ENCODE peak calls at places on chromosome 5, in eight cellular contexts. C is left ventricle myocardium inferior, A is GM12878, Y is HL-60, E is adrenal gland, H is colonic mucosa, U is spleen, Q is endothelial cell. N is an unnamed sample.
A peak's percentile ranks its signal among the peaks of the same experiment; 100 is the strongest.

GRCh38 chr5:44002381-44002901 is 386.8 kb downstream of the FGF10 start:
- DNase-seq in C (no peak), A (no peak), Y (no peak), E (peak; percentile 64), H (no peak), U (no peak), Q (no peak), N (peak; percentile 59)

GRCh38 chr5:93145767-93146166 is 435.3 kb downstream of the NR2F1-AS1 start:
- DNase-seq in C (no peak), A (no peak), Y (no peak), E (no peak), H (no peak), U (no peak), Q (no peak), N (no peak)

GRCh38 chr5:134525687-134526482 is 415 bp downstream of the JADE2 start:
- DNase-seq in C (peak; percentile 76), A (no peak), Y (peak; percentile 69), E (peak; percentile 87), H (peak; percentile 71), U (peak; percentile 92), Q (peak; percentile 56), N (peak; percentile 52)

GRCh38 chr5:141420855-141421488 is at the start of gene PCDHGA11:
- DNase-seq in C (no peak), A (peak; percentile 37), Y (peak; percentile 68), E (peak; percentile 31), H (peak; percentile 38), U (no peak), Q (peak; percentile 37), N (peak; percentile 59)

GRCh38 chr5:122229551-122229950 is 82.5 kb upstream of the SNCAIP start:
- DNase-seq in C (no peak), A (no peak), Y (no peak), E (no peak), H (no peak), U (no peak), Q (no peak), N (no peak)

GRCh38 chr5:44943637-44944036 is 134.9 kb downstream of the MRPS30 start:
- DNase-seq in C (no peak), A (no peak), Y (no peak), E (no peak), H (no peak), U (no peak), Q (no peak), N (no peak)

GRCh38 chr5:109567374-109568044 is 122.2 kb upstream of the MAN2A1 start:
- DNase-seq in C (no peak), A (no peak), Y (peak; percentile 1), E (no peak), H (no peak), U (no peak), Q (no peak), N (peak; percentile 41)

GRCh38 chr5:128825826-128826225 is 139.5 kb upstream of the SLC27A6 start:
- DNase-seq in C (no peak), A (no peak), Y (no peak), E (peak; percentile 16), H (no peak), U (no peak), Q (no peak), N (peak; percentile 18)

GRCh38 chr5:96149021-96149420 is 187.4 kb upstream of the ELL2 start:
- DNase-seq in C (no peak), A (no peak), Y (no peak), E (no peak), H (no peak), U (no peak), Q (no peak), N (peak; percentile 87)

GRCh38 chr5:146878471-146879172 is at the start of gene PPP2R2B:
- DNase-seq in C (peak; percentile 20), A (no peak), Y (no peak), E (no peak), H (no peak), U (peak; percentile 88), Q (peak; percentile 33), N (no peak)

GRCh38 chr5:146888341-146888978 is 9.9 kb upstream of the PPP2R2B start:
- DNase-seq in C (no peak), A (no peak), Y (no peak), E (no peak), H (no peak), U (no peak), Q (no peak), N (no peak)

GRCh38 chr5:146884230-146884629 is 5.7 kb upstream of the PPP2R2B start:
- DNase-seq in C (no peak), A (no peak), Y (no peak), E (no peak), H (no peak), U (no peak), Q (no peak), N (peak; percentile 74)

GRCh38 chr5:146880985-146881384 is 2.4 kb upstream of the PPP2R2B start:
- DNase-seq in C (no peak), A (no peak), Y (peak; percentile 74), E (no peak), H (no peak), U (no peak), Q (no peak), N (no peak)

DNA sequence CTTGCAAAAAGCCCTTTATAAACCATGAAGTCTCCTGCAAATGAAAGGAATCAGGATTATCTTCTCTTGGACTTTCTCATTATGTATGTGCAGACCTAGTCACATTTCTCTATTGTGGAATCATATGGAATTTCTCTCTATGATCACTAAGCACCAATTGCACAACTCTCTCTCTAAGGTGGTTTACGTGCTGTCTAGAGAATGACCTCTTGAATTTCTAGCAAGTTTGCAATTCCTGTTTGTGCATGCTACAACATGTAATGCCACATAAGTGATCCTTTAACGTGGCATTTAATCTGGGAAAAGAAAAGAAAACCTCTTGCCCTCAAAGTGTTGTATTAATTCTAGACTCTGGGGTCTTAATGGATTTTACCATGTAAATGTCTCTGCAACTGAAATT is 4.9 kb upstream of the PPP2R2B start:
- DNase-seq in C (no peak), A (no peak), Y (no peak), E (no peak), H (no peak), U (no peak), Q (no peak), N (peak; percentile 97)
- TF ChIP-seq CTCF in C (no peak), A (no peak), Y (no peak), E (no peak), H (no peak), U (no peak), Q (no peak), N (no peak)

GRCh38 chr5:72067682-72068470 is 39.4 kb upstream of the MAP1B start:
- DNase-seq in C (no peak), A (no peak), Y (no peak), E (no peak), H (no peak), U (no peak), Q (no peak), N (peak; percentile 70)
- TF ChIP-seq CTCF in C (no peak), A (no peak), Y (no peak), E (no peak), H (no peak), U (no peak), Q (no peak), N (no peak)

DNA sequence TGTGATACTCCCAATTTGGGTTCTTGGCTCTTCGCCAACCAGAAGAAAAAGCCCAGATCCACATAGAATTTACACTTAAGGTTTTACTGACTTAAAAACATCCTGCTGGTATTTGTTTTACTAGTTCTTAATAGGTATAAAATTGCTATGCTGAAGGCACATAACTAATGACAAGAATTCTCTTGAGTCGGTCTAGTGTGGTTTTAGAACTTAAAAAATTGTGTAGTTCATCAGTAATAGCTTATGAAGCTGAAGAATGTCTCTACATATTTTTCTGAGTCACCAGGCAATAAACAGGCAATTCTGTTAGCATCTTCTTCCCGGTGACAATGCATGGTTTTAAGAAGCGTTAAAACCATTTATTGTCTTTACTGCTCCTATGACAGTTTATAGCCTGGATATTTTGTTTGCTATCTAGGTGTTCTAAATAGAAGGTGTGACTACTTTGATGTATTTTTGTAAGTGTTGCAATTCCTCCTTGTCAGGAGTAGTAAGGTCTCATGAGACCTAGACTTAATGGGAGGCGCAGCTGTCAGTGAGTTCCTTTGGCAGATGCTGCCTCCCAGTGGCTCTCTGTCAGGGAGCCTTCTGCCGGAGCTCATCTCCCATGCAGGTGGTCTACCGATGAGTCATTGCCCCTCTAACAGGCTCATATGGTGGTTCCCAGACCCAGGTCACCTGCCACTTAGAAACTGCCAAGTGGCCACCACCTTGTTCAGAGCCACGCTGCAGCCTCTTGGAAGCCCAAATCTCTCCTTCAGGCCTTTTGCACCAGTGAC is 173.8 kb downstream of the MAST4 start:
- DNase-seq in C (peak; percentile 18), A (no peak), Y (no peak), E (no peak), H (no peak), U (peak; percentile 37), Q (peak; percentile 11), N (no peak)
- TF ChIP-seq CTCF in C (peak; percentile 59), A (peak; percentile 30), Y (no peak), E (no peak), H (no peak), U (no peak), Q (no peak), N (no peak)

DNA sequence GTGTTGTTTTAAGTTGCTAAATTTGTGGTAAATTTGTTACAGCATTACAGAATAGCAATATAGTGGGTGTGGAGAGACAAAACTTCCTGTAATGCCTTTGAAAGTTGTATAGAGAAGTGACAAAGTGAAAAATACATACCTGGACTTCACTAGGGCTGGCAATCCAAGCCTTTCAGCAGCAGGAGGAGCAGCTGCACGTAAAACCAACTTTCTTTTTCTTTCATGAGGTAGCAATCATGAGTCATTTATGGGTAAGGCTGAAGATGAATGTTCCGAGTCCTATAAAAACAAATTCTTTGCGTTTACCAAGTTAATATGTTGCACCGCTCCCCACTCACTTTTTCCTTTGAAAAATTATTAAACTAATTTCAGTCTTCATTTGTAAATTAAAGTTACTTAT is 1138.2 kb downstream of the TAF11L14 start:
- DNase-seq in C (no peak), A (no peak), Y (no peak), E (no peak), H (no peak), U (no peak), Q (no peak), N (peak; percentile 77)
- TF ChIP-seq CTCF in C (no peak), A (peak; percentile 50), Y (no peak), E (peak; percentile 10), H (no peak), U (no peak), Q (no peak), N (peak; percentile 64)

DNA sequence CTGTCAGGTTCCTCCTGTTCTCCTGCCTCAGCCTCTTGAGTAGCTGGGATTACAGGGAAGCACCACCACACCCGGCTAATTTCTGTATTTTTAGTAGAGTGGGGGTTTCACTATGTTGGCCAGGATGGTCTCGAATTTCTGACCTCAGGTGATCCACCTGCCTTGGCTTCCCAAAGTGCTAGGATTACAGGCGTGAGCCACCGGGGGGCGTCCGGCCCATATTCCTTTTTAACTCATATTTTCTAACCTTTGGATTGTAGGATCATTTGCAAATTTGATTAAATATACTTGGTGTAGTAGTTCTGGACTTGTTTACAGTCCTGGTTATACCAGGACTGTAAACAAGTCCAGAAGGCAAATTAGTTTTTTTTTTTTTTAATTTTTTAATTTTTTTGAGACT is 4.3 kb downstream of the TCERG1 start:
- DNase-seq in C (no peak), A (no peak), Y (no peak), E (no peak), H (no peak), U (no peak), Q (no peak), N (no peak)
- TF ChIP-seq CTCF in C (no peak), A (no peak), Y (no peak), E (no peak), H (no peak), U (no peak), Q (peak; percentile 49), N (peak; percentile 9)

DNA sequence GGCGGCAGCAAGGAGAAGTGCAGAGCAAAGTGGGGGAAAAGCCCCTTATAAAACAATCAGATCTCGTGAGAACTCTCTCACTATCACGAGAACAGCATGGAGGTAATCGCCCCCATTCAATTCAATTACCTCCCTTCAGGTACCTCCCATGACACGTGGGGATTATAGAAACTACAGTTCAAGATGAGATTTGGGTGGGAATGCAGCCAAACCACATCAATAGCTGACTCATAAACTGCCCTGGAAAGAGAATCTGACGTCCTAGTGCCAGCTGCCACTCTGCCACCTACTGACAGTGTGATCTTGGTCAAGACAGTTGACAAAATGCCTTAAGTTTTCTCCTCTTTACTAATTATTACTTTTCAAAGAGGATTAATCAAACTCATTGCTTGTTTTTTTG is 128.3 kb downstream of the GPBP1 start:
- DNase-seq in C (no peak), A (peak; percentile 33), Y (no peak), E (peak; percentile 7), H (peak; percentile 71), U (no peak), Q (no peak), N (peak; percentile 81)
- TF ChIP-seq CTCF in C (no peak), A (no peak), Y (no peak), E (no peak), H (no peak), U (no peak), Q (no peak), N (peak; percentile 37)